ENCODE peak calls at places on chromosome 13, in eight cellular contexts. One of them, this sample, is unnamed.

GRCh38 chr13:31703780-31704179 is 35.5 kb upstream of the RXFP2 start:
- DNase-seq in mesothelial cell of epicardium: no peak
- DNase-seq in brain microvascular endothelial cell: no peak
- DNase-seq in left cardiac atrium: no peak
- DNase-seq in activated T-cell treated with anti-CD3 and anti-CD28 coated beads, Interleukin-2, amount 50 U/mL, for 72 hours: no peak
- DNase-seq in CD4-positive, alpha-beta T cell: no peak
- DNase-seq in choroid plexus epithelial cell: no peak
- DNase-seq in M059J: no peak
- DNase-seq in this sample: no peak

GRCh38 chr13:57557979-57558529 is 73.5 kb upstream of the PCDH17 start:
- DNase-seq in mesothelial cell of epicardium: no peak
- DNase-seq in brain microvascular endothelial cell: no peak
- DNase-seq in left cardiac atrium: no peak
- DNase-seq in activated T-cell treated with anti-CD3 and anti-CD28 coated beads, Interleukin-2, amount 50 U/mL, for 72 hours: no peak
- DNase-seq in CD4-positive, alpha-beta T cell: no peak
- DNase-seq in choroid plexus epithelial cell: peak
- DNase-seq in M059J: no peak
- DNase-seq in this sample: no peak

GRCh38 chr13:76711515-76712182 is 174.6 kb downstream of the KCTD12 start:
- DNase-seq in mesothelial cell of epicardium: no peak
- DNase-seq in brain microvascular endothelial cell: peak
- DNase-seq in left cardiac atrium: peak
- DNase-seq in activated T-cell treated with anti-CD3 and anti-CD28 coated beads, Interleukin-2, amount 50 U/mL, for 72 hours: no peak
- DNase-seq in CD4-positive, alpha-beta T cell: no peak
- DNase-seq in choroid plexus epithelial cell: peak
- DNase-seq in M059J: peak
- DNase-seq in this sample: peak

GRCh38 chr13:112901951-112902651 is 66.9 kb upstream of the MCF2L start:
- DNase-seq in mesothelial cell of epicardium: no peak
- DNase-seq in brain microvascular endothelial cell: no peak
- DNase-seq in left cardiac atrium: no peak
- DNase-seq in activated T-cell treated with anti-CD3 and anti-CD28 coated beads, Interleukin-2, amount 50 U/mL, for 72 hours: no peak
- DNase-seq in CD4-positive, alpha-beta T cell: no peak
- DNase-seq in choroid plexus epithelial cell: peak
- DNase-seq in M059J: no peak
- DNase-seq in this sample: no peak

GRCh38 chr13:71320452-71320851 is 546.6 kb downstream of the DACH1 start:
- DNase-seq in mesothelial cell of epicardium: no peak
- DNase-seq in brain microvascular endothelial cell: peak
- DNase-seq in left cardiac atrium: no peak
- DNase-seq in activated T-cell treated with anti-CD3 and anti-CD28 coated beads, Interleukin-2, amount 50 U/mL, for 72 hours: no peak
- DNase-seq in CD4-positive, alpha-beta T cell: no peak
- DNase-seq in choroid plexus epithelial cell: peak
- DNase-seq in M059J: peak
- DNase-seq in this sample: peak

GRCh38 chr13:76741624-76742023 is 144.6 kb downstream of the KCTD12 start:
- DNase-seq in mesothelial cell of epicardium: no peak
- DNase-seq in brain microvascular endothelial cell: no peak
- DNase-seq in left cardiac atrium: no peak
- DNase-seq in activated T-cell treated with anti-CD3 and anti-CD28 coated beads, Interleukin-2, amount 50 U/mL, for 72 hours: no peak
- DNase-seq in CD4-positive, alpha-beta T cell: no peak
- DNase-seq in choroid plexus epithelial cell: no peak
- DNase-seq in M059J: no peak
- DNase-seq in this sample: no peak

GRCh38 chr13:110108348-110109139 is 198.4 kb downstream of the COL4A1 start:
- DNase-seq in mesothelial cell of epicardium: peak
- DNase-seq in brain microvascular endothelial cell: peak
- DNase-seq in left cardiac atrium: peak
- DNase-seq in activated T-cell treated with anti-CD3 and anti-CD28 coated beads, Interleukin-2, amount 50 U/mL, for 72 hours: no peak
- DNase-seq in CD4-positive, alpha-beta T cell: no peak
- DNase-seq in choroid plexus epithelial cell: peak
- DNase-seq in M059J: peak
- DNase-seq in this sample: peak

GRCh38 chr13:100765021-100765420 is 90.4 kb upstream of the TMTC4 start:
- DNase-seq in mesothelial cell of epicardium: no peak
- DNase-seq in brain microvascular endothelial cell: no peak
- DNase-seq in left cardiac atrium: no peak
- DNase-seq in activated T-cell treated with anti-CD3 and anti-CD28 coated beads, Interleukin-2, amount 50 U/mL, for 72 hours: no peak
- DNase-seq in CD4-positive, alpha-beta T cell: no peak
- DNase-seq in choroid plexus epithelial cell: no peak
- DNase-seq in M059J: no peak
- DNase-seq in this sample: no peak

GRCh38 chr13:109577191-109577700 is 209.1 kb downstream of the IRS2 start:
- DNase-seq in mesothelial cell of epicardium: no peak
- DNase-seq in brain microvascular endothelial cell: no peak
- DNase-seq in left cardiac atrium: no peak
- DNase-seq in activated T-cell treated with anti-CD3 and anti-CD28 coated beads, Interleukin-2, amount 50 U/mL, for 72 hours: no peak
- DNase-seq in CD4-positive, alpha-beta T cell: no peak
- DNase-seq in choroid plexus epithelial cell: no peak
- DNase-seq in M059J: no peak
- DNase-seq in this sample: no peak

GRCh38 chr13:75861786-75862185 is 225.7 kb downstream of the LMO7 start:
- DNase-seq in mesothelial cell of epicardium: no peak
- DNase-seq in brain microvascular endothelial cell: no peak
- DNase-seq in left cardiac atrium: no peak
- DNase-seq in activated T-cell treated with anti-CD3 and anti-CD28 coated beads, Interleukin-2, amount 50 U/mL, for 72 hours: no peak
- DNase-seq in CD4-positive, alpha-beta T cell: no peak
- DNase-seq in choroid plexus epithelial cell: peak
- DNase-seq in M059J: no peak
- DNase-seq in this sample: peak

GRCh38 chr13:55977436-55977835 is 1163.3 kb upstream of the PRR20A start:
- DNase-seq in mesothelial cell of epicardium: no peak
- DNase-seq in brain microvascular endothelial cell: no peak
- DNase-seq in left cardiac atrium: no peak
- DNase-seq in activated T-cell treated with anti-CD3 and anti-CD28 coated beads, Interleukin-2, amount 50 U/mL, for 72 hours: no peak
- DNase-seq in CD4-positive, alpha-beta T cell: no peak
- DNase-seq in choroid plexus epithelial cell: no peak
- DNase-seq in M059J: no peak
- DNase-seq in this sample: no peak

GRCh38 chr13:114161644-114162532 is 17.2 kb upstream of the CFAP97D2 start:
- DNase-seq in mesothelial cell of epicardium: no peak
- DNase-seq in brain microvascular endothelial cell: no peak
- DNase-seq in left cardiac atrium: peak
- DNase-seq in activated T-cell treated with anti-CD3 and anti-CD28 coated beads, Interleukin-2, amount 50 U/mL, for 72 hours: no peak
- DNase-seq in CD4-positive, alpha-beta T cell: no peak
- DNase-seq in choroid plexus epithelial cell: peak
- DNase-seq in M059J: no peak
- DNase-seq in this sample: no peak

GRCh38 chr13:111184685-111185401 is 69.7 kb downstream of the ARHGEF7 start:
- DNase-seq in mesothelial cell of epicardium: no peak
- DNase-seq in brain microvascular endothelial cell: peak
- DNase-seq in left cardiac atrium: no peak
- DNase-seq in activated T-cell treated with anti-CD3 and anti-CD28 coated beads, Interleukin-2, amount 50 U/mL, for 72 hours: peak
- DNase-seq in CD4-positive, alpha-beta T cell: no peak
- DNase-seq in choroid plexus epithelial cell: peak
- DNase-seq in M059J: no peak
- DNase-seq in this sample: no peak

GRCh38 chr13:73231456-73231855 is 172.7 kb downstream of the KLF5 start:
- DNase-seq in mesothelial cell of epicardium: no peak
- DNase-seq in brain microvascular endothelial cell: no peak
- DNase-seq in left cardiac atrium: no peak
- DNase-seq in activated T-cell treated with anti-CD3 and anti-CD28 coated beads, Interleukin-2, amount 50 U/mL, for 72 hours: no peak
- DNase-seq in CD4-positive, alpha-beta T cell: no peak
- DNase-seq in choroid plexus epithelial cell: no peak
- DNase-seq in M059J: no peak
- DNase-seq in this sample: no peak

This sample was measured in AG04450.